ENCODE peak calls at places on chromosomes 1 and 21, in five cellular contexts. One of them, this sample, is unnamed.

GRCh38 chr1:172732427-172732826 is 73.5 kb downstream of the FASLG start:
- DNase-seq in kidney tubule cell: no peak
- DNase-seq in T-helper 17 cell: no peak
- DNase-seq in NCI-H1694: no peak
- DNase-seq in foreskin fibroblast: no peak
- DNase-seq in this sample: no peak

GRCh38 chr21:45598666-45599065 is 44.9 kb upstream of the PCBP3 start:
- DNase-seq in NCI-H1694: no peak
- DNase-seq in T-helper 17 cell: no peak
- DNase-seq in kidney tubule cell: no peak
- DNase-seq in foreskin fibroblast: no peak
- DNase-seq in this sample: no peak

GRCh38 chr1:87121732-87122163 is 206.9 kb upstream of the LMO4 start:
- DNase-seq in kidney tubule cell: no peak
- DNase-seq in NCI-H1694: no peak
- DNase-seq in foreskin fibroblast: no peak
- DNase-seq in T-helper 17 cell: no peak
- DNase-seq in this sample: no peak

GRCh38 chr1:246198141-246198820 is 308.8 kb downstream of the SMYD3 start:
- DNase-seq in T-helper 17 cell: no peak
- DNase-seq in NCI-H1694: no peak
- DNase-seq in foreskin fibroblast: no peak
- DNase-seq in kidney tubule cell: no peak
- DNase-seq in this sample: no peak

GRCh38 chr21:45002381-45003204 is 62.8 kb downstream of the SLX9 start:
- DNase-seq in T-helper 17 cell: peak
- DNase-seq in foreskin fibroblast: no peak
- DNase-seq in kidney tubule cell: no peak
- DNase-seq in NCI-H1694: no peak
- DNase-seq in this sample: no peak

GRCh38 chr1:154912755-154913154 is 23.8 kb downstream of the PMVK start:
- DNase-seq in NCI-H1694: no peak
- DNase-seq in T-helper 17 cell: no peak
- DNase-seq in kidney tubule cell: no peak
- DNase-seq in foreskin fibroblast: no peak
- DNase-seq in this sample: no peak

GRCh38 chr1:10652626-10653025 is 143.8 kb downstream of the CASZ1 start:
- DNase-seq in T-helper 17 cell: no peak
- DNase-seq in foreskin fibroblast: no peak
- DNase-seq in kidney tubule cell: no peak
- DNase-seq in NCI-H1694: no peak
- DNase-seq in this sample: no peak

GRCh38 chr1:92577251-92577895 is 90.6 kb upstream of the GFI1 start:
- DNase-seq in T-helper 17 cell: no peak
- DNase-seq in foreskin fibroblast: no peak
- DNase-seq in kidney tubule cell: no peak
- DNase-seq in NCI-H1694: no peak
- DNase-seq in this sample: peak

GRCh38 chr1:35929730-35930592 is 944 bp upstream of the AGO3 start:
- DNase-seq in T-helper 17 cell: peak
- DNase-seq in kidney tubule cell: peak
- DNase-seq in foreskin fibroblast: peak
- DNase-seq in NCI-H1694: peak
- DNase-seq in this sample: peak

This sample was measured in HFFc6.